ENCODE peak calls at places on chromosomes 5 and 9, in ten cellular contexts. C, M, N, T, V, I, F, P, E and L are unnamed samples.
A peak's percentile ranks its signal among the peaks of the same experiment; 100 is the strongest.

GRCh38 chr9:117325789-117326185 is 89.1 kb downstream of the ASTN2 start:
- DNase-seq in T (no peak), E (no peak), M (no peak), F (no peak), P (no peak), V (no peak), I (no peak), C (no peak), N (no peak), L (no peak)

GRCh38 chr9:20811872-20812271 is 127.8 kb downstream of the FOCAD start:
- DNase-seq in M (no peak), I (no peak), T (no peak), E (no peak), V (no peak), P (peak; percentile 31), N (no peak), F (no peak), C (no peak), L (peak; percentile 52)

GRCh38 chr9:93467062-93467416 is 13.7 kb upstream of the FAM120AOS start:
- DNase-seq in C (no peak), E (no peak), I (no peak), F (no peak), T (no peak), V (no peak), N (no peak), P (no peak), M (no peak), L (no peak)

GRCh38 chr5:16726538-16726946 is 109.7 kb upstream of the RETREG1 start:
- DNase-seq in E (no peak), T (no peak), N (no peak), V (no peak), I (no peak), P (peak; percentile 25), F (no peak), M (no peak), C (no peak), L (no peak)

GRCh38 chr9:69344459-69344858 is 19.4 kb downstream of the ENTREP1 start:
- DNase-seq in E (no peak), N (no peak), F (no peak), M (no peak), C (no peak), T (no peak), P (no peak), I (no peak), V (no peak), L (no peak)

GRCh38 chr9:71675129-71675856 is 93.0 kb downstream of the CEMIP2 start:
- DNase-seq in I (no peak), F (no peak), M (no peak), V (no peak), T (no peak), P (no peak), E (no peak), N (no peak), C (no peak), L (no peak)

GRCh38 chr9:72065076-72065475 is 4.7 kb upstream of the C9orf57 start:
- DNase-seq in V (no peak), M (no peak), P (no peak), F (no peak), C (no peak), E (no peak), I (no peak), T (no peak), N (no peak), L (peak; percentile 68)

GRCh38 chr5:109701252-109701651 is 11.5 kb downstream of the MAN2A1 start:
- DNase-seq in T (no peak), P (no peak), E (no peak), M (no peak), N (no peak), C (no peak), I (no peak), F (no peak), V (no peak), L (peak; percentile 41)

GRCh38 chr5:138438724-138439536 is at the start of gene REEP2:
- DNase-seq in P (peak; percentile 46), E (no peak), V (no peak), M (no peak), I (peak; percentile 42), N (peak; percentile 37), C (no peak), F (no peak), T (no peak), L (peak; percentile 32)
- H3K4me3 ChIP-seq in P (peak within 1 kb of the TSS; percentile 70), E (peak within 1 kb of the TSS; percentile 76), V (peak within 1 kb of the TSS; percentile 20), M (peak within 1 kb of the TSS; percentile 51), I (peak within 1 kb of the TSS; percentile 66), N (peak within 1 kb of the TSS; percentile 69), C (no peak within 1 kb of the TSS), F (peak within 1 kb of the TSS; percentile 55), T (peak within 1 kb of the TSS; percentile 63), L (peak within 1 kb of the TSS; percentile 52)

DNA sequence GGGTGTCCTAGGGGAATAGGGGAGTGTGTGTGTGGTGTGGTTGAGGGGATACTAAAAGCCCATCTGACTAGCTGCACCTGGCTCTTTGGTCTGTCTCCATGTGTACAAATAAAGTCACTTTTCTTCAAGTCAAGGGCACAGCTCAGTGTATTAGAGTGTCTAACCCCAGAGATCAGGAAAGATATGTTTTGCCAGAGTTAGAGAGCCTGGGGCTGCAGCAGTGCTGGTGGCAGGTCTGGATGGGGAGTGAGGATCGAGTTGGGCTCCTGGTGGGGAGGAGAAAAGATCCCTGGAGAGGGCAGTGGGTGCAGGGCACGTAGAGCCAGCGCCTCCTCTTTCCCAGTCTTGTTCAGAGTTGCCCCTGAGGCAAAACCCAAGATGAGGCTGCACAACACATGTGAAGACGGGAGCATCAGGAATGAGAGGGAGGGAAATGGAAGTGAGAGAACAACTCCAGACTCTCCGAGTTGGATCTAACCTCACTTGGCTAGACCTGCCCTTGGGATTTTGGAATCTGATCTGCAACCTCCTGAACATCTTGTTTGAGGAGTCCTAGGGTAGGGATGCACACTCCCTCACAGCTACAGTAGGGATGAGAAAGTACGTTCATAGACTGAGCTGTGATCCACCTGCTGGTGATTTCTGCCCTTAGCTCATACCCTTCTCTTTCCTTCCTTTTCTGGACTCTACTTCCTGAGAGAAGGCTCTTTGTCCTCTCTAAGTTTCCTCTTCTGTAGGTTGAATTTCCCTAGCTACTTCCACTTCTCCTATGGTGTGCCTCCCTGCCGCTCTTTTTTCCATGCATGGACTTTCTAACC is 309.9 kb downstream of the ZSWIM6 start:
- DNase-seq in P (no peak), T (no peak), C (no peak), I (peak; percentile 23), F (no peak), E (no peak), V (no peak), M (no peak), N (no peak), L (peak; percentile 21)
- TF ChIP-seq CTCF in P (peak; percentile 21), T (peak; percentile 31), C (no peak), I (peak; percentile 46), F (no peak), E (peak; percentile 26), V (no peak), M (peak; percentile 14), N (peak; percentile 35), L (peak; percentile 28)

GRCh38 chr5:7872517-7873149 is 3.7 kb downstream of the MTRR start:
- DNase-seq in V (no peak), N (no peak), I (no peak), C (no peak), M (no peak), T (no peak), P (no peak), E (no peak), F (no peak), L (no peak)

GRCh38 chr5:7873216-7873615 is 4.3 kb downstream of the MTRR start:
- DNase-seq in M (no peak), I (no peak), T (no peak), V (no peak), N (no peak), C (no peak), E (no peak), F (no peak), P (no peak), L (no peak)

GRCh38 chr5:7868773-7869473 is at the start of the genes FASTKD3 and MTRR:
- DNase-seq in P (peak; percentile 93), N (peak; percentile 94), F (peak; percentile 86), V (peak; percentile 93), C (peak; percentile 42), E (peak; percentile 81), M (peak; percentile 89), I (peak; percentile 88), T (peak; percentile 92), L (peak; percentile 90)

GRCh38 chr5:7869474-7870136 is 657 bp downstream of the MTRR start:
- DNase-seq in V (no peak), F (no peak), E (no peak), C (no peak), P (no peak), M (no peak), I (no peak), N (peak; percentile 17), T (no peak), L (no peak)

DNA sequence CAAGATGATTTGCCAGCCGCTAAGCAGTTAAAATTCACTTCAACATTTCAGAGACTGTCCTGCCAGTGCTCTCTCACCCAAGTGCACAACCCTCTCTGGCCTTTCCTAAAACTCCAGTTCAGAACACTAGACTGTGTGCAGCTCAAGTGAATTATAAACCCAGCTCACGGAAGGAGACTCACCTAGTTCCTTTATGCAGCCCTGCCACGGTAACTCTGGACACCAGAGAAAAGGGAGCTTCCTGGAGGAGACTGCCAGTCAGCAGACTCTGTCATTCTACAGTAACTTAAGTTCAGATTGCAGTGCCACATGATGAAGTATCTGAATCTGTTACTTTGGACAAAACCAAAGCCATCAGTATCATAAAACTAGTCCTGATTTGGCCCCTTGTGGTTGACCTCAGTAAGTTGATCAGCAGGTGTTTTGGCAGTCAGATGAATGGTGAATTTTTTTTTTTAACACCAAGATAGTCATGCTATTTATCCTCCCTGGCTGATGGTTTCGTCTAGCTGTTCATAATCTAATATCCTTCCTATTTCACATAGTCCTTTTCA is 2.7 kb downstream of the MTRR start:
- DNase-seq in T (no peak), V (no peak), P (no peak), N (no peak), E (no peak), I (no peak), M (no peak), F (no peak), C (no peak), L (no peak)
- H3K4me3 ChIP-seq in T (no peak overlapping the region), V (no peak overlapping the region), P (no peak overlapping the region), N (no peak overlapping the region), E (no peak overlapping the region), I (no peak overlapping the region), M (no peak overlapping the region), F (no peak overlapping the region), C (no peak overlapping the region), L (no peak overlapping the region)

DNA sequence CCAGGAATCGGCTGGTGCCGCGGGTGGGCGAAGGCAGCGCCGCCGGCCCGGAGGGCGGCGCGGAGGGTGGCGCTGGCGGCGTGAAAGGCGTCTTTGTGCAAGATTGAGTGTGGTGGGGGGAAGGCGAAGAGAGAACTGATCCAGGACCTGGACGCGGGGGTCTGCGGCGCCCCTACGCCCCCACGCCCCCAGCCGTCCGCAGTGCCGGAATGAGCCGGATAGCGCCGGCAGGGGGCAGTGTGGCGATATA is 4.5 kb upstream of the RGMB start:
- DNase-seq in N (peak; percentile 45), C (no peak), E (no peak), F (no peak), M (no peak), P (no peak), V (no peak), I (no peak), T (no peak), L (no peak)
- TF ChIP-seq CTCF in N (peak; percentile 68), C (peak; percentile 88), E (peak; percentile 71), F (peak; percentile 64), M (peak; percentile 35), P (peak; percentile 70), V (peak; percentile 7), I (peak; percentile 52), T (peak; percentile 83), L (peak; percentile 49)

GRCh38 chr9:132356276-132356924 is 1.6 kb upstream of the SETX start:
- DNase-seq in F (no peak), C (no peak), I (no peak), T (no peak), E (no peak), M (no peak), N (no peak), P (no peak), V (no peak), L (no peak)
- H3K4me3 ChIP-seq in F (peak overlapping the region; percentile 84), C (no peak overlapping the region), I (no peak overlapping the region), T (no peak overlapping the region), E (no peak overlapping the region), M (no peak overlapping the region), N (no peak overlapping the region), P (no peak overlapping the region), V (no peak overlapping the region), L (no peak overlapping the region)